ENCODE peak calls at places on chromosomes 6 and 20, in four cellular contexts. One of them, this sample, is unnamed.

GRCh38 chr6:106792536-106793236 is 163.3 kb downstream of the QRSL1 start:
- DNase-seq in HCT116: no peak
- DNase-seq in K562: no peak
- DNase-seq in SK-N-SH: no peak
- DNase-seq in this sample: peak

GRCh38 chr6:57173056-57173885 is 1.1 kb downstream of the BAG2 start:
- DNase-seq in HCT116: no peak
- DNase-seq in K562: no peak
- DNase-seq in SK-N-SH: peak
- DNase-seq in this sample: peak

GRCh38 chr20:60338556-60338955 is 380.3 kb downstream of the CDH26 start:
- DNase-seq in HCT116: no peak
- DNase-seq in K562: no peak
- DNase-seq in SK-N-SH: no peak
- DNase-seq in this sample: no peak

GRCh38 chr6:46329568-46329967 is 158.8 kb upstream of the ENPP5 start:
- DNase-seq in HCT116: no peak
- DNase-seq in K562: no peak
- DNase-seq in SK-N-SH: no peak
- DNase-seq in this sample: no peak

GRCh38 chr6:40845588-40845987 is 193.4 kb downstream of the UNC5CL start:
- DNase-seq in HCT116: peak
- DNase-seq in K562: no peak
- DNase-seq in SK-N-SH: no peak
- DNase-seq in this sample: peak

GRCh38 chr6:816510-817084 is 123.7 kb upstream of the EXOC2 start:
- DNase-seq in HCT116: no peak
- DNase-seq in K562: no peak
- DNase-seq in SK-N-SH: no peak
- DNase-seq in this sample: peak

GRCh38 chr6:107264357-107264831 is 149.1 kb upstream of the BEND3 start:
- DNase-seq in HCT116: no peak
- DNase-seq in K562: no peak
- DNase-seq in SK-N-SH: peak
- DNase-seq in this sample: peak

GRCh38 chr20:34367155-34367554 is 4.1 kb downstream of the ITCH start:
- DNase-seq in HCT116: no peak
- DNase-seq in K562: no peak
- DNase-seq in SK-N-SH: no peak
- DNase-seq in this sample: no peak

GRCh38 chr20:48812600-48813445 is 15.0 kb downstream of the PREX1 start:
- DNase-seq in HCT116: no peak
- DNase-seq in K562: no peak
- DNase-seq in SK-N-SH: no peak
- DNase-seq in this sample: no peak

GRCh38 chr6:109381007-109381746 is 1.1 kb downstream of the CD164 start:
- DNase-seq in HCT116: no peak
- DNase-seq in K562: no peak
- DNase-seq in SK-N-SH: peak
- DNase-seq in this sample: no peak

GRCh38 chr6:118712955-118713354 is 61.6 kb upstream of the CEP85L start:
- DNase-seq in HCT116: no peak
- DNase-seq in K562: no peak
- DNase-seq in SK-N-SH: no peak
- DNase-seq in this sample: no peak

GRCh38 chr20:57251344-57251743 is 15.1 kb downstream of the BMP7 start:
- DNase-seq in HCT116: no peak
- DNase-seq in K562: no peak
- DNase-seq in SK-N-SH: no peak
- DNase-seq in this sample: no peak

GRCh38 chr6:8243462-8243861 is 141.1 kb upstream of the EEF1E1 start:
- DNase-seq in HCT116: no peak
- DNase-seq in K562: no peak
- DNase-seq in SK-N-SH: no peak
- DNase-seq in this sample: no peak

GRCh38 chr6:57423468-57423867 is 106.0 kb downstream of the PRIM2 start:
- DNase-seq in HCT116: no peak
- DNase-seq in K562: no peak
- DNase-seq in SK-N-SH: no peak
- DNase-seq in this sample: no peak

GRCh38 chr20:47727170-47727880 is 58.0 kb downstream of the SULF2 start:
- DNase-seq in HCT116: no peak
- DNase-seq in K562: no peak
- DNase-seq in SK-N-SH: no peak
- DNase-seq in this sample: no peak

GRCh38 chr6:107360476-107360875 is 98.9 kb downstream of the PDSS2 start:
- DNase-seq in HCT116: no peak
- DNase-seq in K562: no peak
- DNase-seq in SK-N-SH: no peak
- DNase-seq in this sample: no peak

GRCh38 chr20:51380401-51381385 is 161.8 kb downstream of the NFATC2 start:
- DNase-seq in HCT116: no peak
- DNase-seq in K562: no peak
- DNase-seq in SK-N-SH: no peak
- DNase-seq in this sample: no peak

GRCh38 chr6:26360451-26361416 is 4.3 kb upstream of the BTN3A2 start:
- DNase-seq in HCT116: no peak
- DNase-seq in K562: no peak
- DNase-seq in SK-N-SH: no peak
- DNase-seq in this sample: no peak

GRCh38 chr20:361562-361961 is 14.7 kb downstream of the NRSN2 start:
- DNase-seq in HCT116: no peak
- DNase-seq in K562: no peak
- DNase-seq in SK-N-SH: no peak
- DNase-seq in this sample: no peak

GRCh38 chr6:136113736-136114173 is 136.4 kb downstream of the MTFR2 start:
- DNase-seq in HCT116: no peak
- DNase-seq in K562: no peak
- DNase-seq in SK-N-SH: peak
- DNase-seq in this sample: no peak

GRCh38 chr6:87590989-87591388 is 1.1 kb downstream of the ORC3 start:
- DNase-seq in HCT116: no peak
- DNase-seq in K562: no peak
- DNase-seq in SK-N-SH: no peak
- DNase-seq in this sample: no peak

GRCh38 chr6:170097505-170098427 is 193.1 kb downstream of the DLL1 start:
- DNase-seq in HCT116: no peak
- DNase-seq in K562: no peak
- DNase-seq in SK-N-SH: no peak
- DNase-seq in this sample: no peak

GRCh38 chr20:34791289-34792020 is 34.0 kb downstream of the NCOA6 start:
- DNase-seq in HCT116: no peak
- DNase-seq in K562: no peak
- DNase-seq in SK-N-SH: no peak
- DNase-seq in this sample: no peak

GRCh38 chr6:47097092-47097945 is 55.2 kb upstream of the ADGRF1 start:
- DNase-seq in HCT116: peak
- DNase-seq in K562: peak
- DNase-seq in SK-N-SH: peak
- DNase-seq in this sample: peak

GRCh38 chr20:34473262-34473883 is 42.8 kb upstream of the DYNLRB1 start:
- DNase-seq in HCT116: peak
- DNase-seq in K562: peak
- DNase-seq in SK-N-SH: peak
- DNase-seq in this sample: peak

GRCh38 chr20:11204926-11205768 is 531.3 kb upstream of the JAG1 start:
- DNase-seq in HCT116: peak
- DNase-seq in K562: no peak
- DNase-seq in SK-N-SH: peak
- DNase-seq in this sample: peak

GRCh38 chr20:58109126-58109880 is 119.2 kb downstream of the ANKRD60 start:
- DNase-seq in HCT116: no peak
- DNase-seq in K562: no peak
- DNase-seq in SK-N-SH: no peak
- DNase-seq in this sample: no peak

GRCh38 chr20:63702036-63702665 is 5.6 kb downstream of the ARFRP1 start:
- DNase-seq in HCT116: no peak
- DNase-seq in K562: no peak
- DNase-seq in SK-N-SH: peak
- DNase-seq in this sample: no peak

DNA sequence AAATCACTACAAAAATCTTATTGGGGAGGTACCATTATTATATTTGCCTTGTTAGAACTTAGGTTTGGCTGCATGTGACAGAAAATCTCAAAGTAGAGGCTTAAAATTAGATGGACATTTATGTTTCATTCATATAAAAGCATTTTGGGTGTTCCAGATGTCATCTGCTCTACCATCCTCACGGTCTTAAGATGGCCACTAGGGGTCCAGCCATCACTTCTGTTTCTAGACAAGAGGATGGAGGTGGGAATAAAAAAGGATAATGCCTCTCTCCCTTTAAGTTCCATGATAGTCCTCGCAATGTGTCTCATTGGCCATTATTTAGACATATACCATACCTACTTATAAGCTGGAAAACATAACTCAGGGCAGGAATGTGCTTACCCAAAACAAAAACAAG is 929.5 kb downstream of the KIF16B start:
- DNase-seq in HCT116: no peak
- DNase-seq in K562: no peak
- DNase-seq in SK-N-SH: no peak
- DNase-seq in this sample: peak
- TF ChIP-seq ZBTB33 in HCT116: no peak
- TF ChIP-seq ZBTB33 in K562: no peak
- TF ChIP-seq ZBTB33 in SK-N-SH: no peak
- TF ChIP-seq ZBTB33 in this sample: no peak

GRCh38 chr6:110822248-110822647 is 7.0 kb upstream of the CDK19 start:
- DNase-seq in HCT116: no peak
- DNase-seq in K562: no peak
- DNase-seq in SK-N-SH: no peak
- DNase-seq in this sample: no peak

GRCh38 chr6:110828396-110828795 is 13.1 kb upstream of the CDK19 start:
- DNase-seq in HCT116: no peak
- DNase-seq in K562: no peak
- DNase-seq in SK-N-SH: no peak
- DNase-seq in this sample: no peak

GRCh38 chr6:110831405-110831804 is 16.1 kb upstream of the CDK19 start:
- DNase-seq in HCT116: no peak
- DNase-seq in K562: no peak
- DNase-seq in SK-N-SH: no peak
- DNase-seq in this sample: no peak

DNA sequence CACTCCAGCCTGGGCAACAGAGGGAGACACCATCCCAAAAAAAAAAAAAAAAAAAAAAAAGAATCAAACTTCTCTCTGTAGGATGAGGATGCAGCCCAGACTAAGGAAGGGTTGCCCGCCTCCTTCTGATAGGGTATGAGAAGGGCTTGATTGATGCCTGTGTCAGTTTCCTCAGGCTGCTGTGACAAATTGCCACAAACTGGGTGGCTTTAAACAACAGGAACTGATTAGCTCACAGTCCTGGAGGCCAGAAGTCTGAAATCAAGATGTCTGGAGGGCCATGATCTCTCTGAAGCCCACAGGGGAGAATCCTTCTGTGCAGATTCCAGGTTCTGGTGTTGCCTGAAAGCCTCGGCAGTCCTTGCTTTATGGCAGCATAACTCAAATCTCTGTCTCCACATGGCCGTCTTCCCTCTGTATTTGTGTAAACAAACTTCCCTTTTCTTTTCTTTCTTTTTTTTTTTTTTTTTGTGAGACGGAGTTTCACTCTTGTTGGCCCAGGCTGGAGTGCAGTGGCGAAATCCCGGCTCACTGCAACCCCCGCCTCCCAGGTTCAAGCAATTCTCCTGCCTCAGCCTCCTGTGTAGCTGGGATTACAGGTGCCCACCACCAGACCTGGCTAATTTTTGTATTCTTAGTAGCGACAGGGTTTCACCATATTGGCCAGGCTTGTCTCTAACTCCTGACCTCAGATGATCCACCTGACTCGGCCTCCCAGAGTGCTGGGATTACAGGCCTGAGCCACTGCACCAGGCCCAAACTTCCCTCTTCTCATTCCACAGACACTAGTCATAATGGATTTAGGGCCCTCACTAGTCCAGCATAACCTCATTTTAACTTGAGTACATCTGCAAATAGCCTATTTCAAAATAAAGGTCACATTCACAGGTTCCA is 11.2 kb upstream of the CDK19 start:
- DNase-seq in HCT116: no peak
- DNase-seq in K562: no peak
- DNase-seq in SK-N-SH: no peak
- DNase-seq in this sample: no peak
- TF ChIP-seq ZBTB33 in HCT116: no peak
- TF ChIP-seq ZBTB33 in K562: no peak
- TF ChIP-seq ZBTB33 in SK-N-SH: no peak
- TF ChIP-seq ZBTB33 in this sample: no peak

GRCh38 chr6:126748141-126748540 is 370.3 kb upstream of the RSPO3 start:
- DNase-seq in HCT116: no peak
- DNase-seq in K562: no peak
- DNase-seq in SK-N-SH: no peak
- DNase-seq in this sample: no peak
- TF ChIP-seq ZBTB33 in HCT116: no peak
- TF ChIP-seq ZBTB33 in K562: no peak
- TF ChIP-seq ZBTB33 in SK-N-SH: no peak
- TF ChIP-seq ZBTB33 in this sample: no peak

DNA sequence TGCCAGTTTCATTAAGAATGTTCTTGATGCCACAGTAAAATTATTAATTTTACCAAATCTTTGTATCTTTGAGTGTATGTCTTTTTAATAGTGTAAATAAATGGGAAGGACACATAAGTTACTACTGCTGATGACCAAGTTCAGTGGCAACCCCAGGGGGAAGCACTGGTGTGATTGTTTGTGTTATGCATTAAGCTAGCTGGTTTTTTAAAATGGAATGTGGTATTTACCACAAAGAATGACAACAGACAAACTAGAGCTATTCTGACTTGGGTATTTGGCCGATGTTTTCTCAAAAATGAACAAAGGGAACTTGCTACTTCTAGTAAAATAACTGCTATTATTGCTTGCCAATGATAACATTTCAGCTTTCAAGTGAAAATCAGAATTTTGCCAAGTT is 2.9 kb downstream of the FNDC1 start:
- DNase-seq in HCT116: no peak
- DNase-seq in K562: no peak
- DNase-seq in SK-N-SH: no peak
- DNase-seq in this sample: no peak
- TF ChIP-seq ZBTB33 in HCT116: no peak
- TF ChIP-seq ZBTB33 in K562: no peak
- TF ChIP-seq ZBTB33 in SK-N-SH: no peak
- TF ChIP-seq ZBTB33 in this sample: no peak